ENCODE peak calls at places on chromosomes 5 and 9, in seven cellular contexts. One of them, this sample, is unnamed. For H3K27me3, the result is how much of the 10 kb centered on the place peaks cover.

GRCh38 chr5:159132429-159133040 is 32.8 kb upstream of the EBF1 start:
- DNase-seq in H7: no peak
- DNase-seq in CD4-positive, alpha-beta memory T cell: no peak
- DNase-seq in testis: no peak
- DNase-seq in endothelial cell of umbilical vein: no peak
- DNase-seq in aorta: no peak
- DNase-seq in transverse colon: no peak
- DNase-seq in this sample: no peak

GRCh38 chr9:5500441-5501235 is 9.7 kb upstream of the PDCD1LG2 start:
- DNase-seq in H7: no peak
- DNase-seq in CD4-positive, alpha-beta memory T cell: peak
- DNase-seq in testis: peak
- DNase-seq in endothelial cell of umbilical vein: peak
- DNase-seq in aorta: no peak
- DNase-seq in transverse colon: no peak
- DNase-seq in this sample: no peak

GRCh38 chr9:89367281-89367680 is 49.0 kb downstream of the SECISBP2 start:
- DNase-seq in H7: peak
- DNase-seq in CD4-positive, alpha-beta memory T cell: no peak
- DNase-seq in testis: no peak
- DNase-seq in endothelial cell of umbilical vein: no peak
- DNase-seq in aorta: peak
- DNase-seq in transverse colon: no peak
- DNase-seq in this sample: no peak

GRCh38 chr5:50751064-50751657 is 84.7 kb downstream of the PARP8 start:
- DNase-seq in H7: peak
- DNase-seq in CD4-positive, alpha-beta memory T cell: peak
- DNase-seq in testis: peak
- DNase-seq in endothelial cell of umbilical vein: no peak
- DNase-seq in aorta: no peak
- DNase-seq in transverse colon: peak
- DNase-seq in this sample: peak

GRCh38 chr5:157827429-157827828 is 31.5 kb downstream of the CLINT1 start:
- DNase-seq in H7: no peak
- DNase-seq in CD4-positive, alpha-beta memory T cell: no peak
- DNase-seq in testis: no peak
- DNase-seq in endothelial cell of umbilical vein: peak
- DNase-seq in aorta: no peak
- DNase-seq in transverse colon: no peak
- DNase-seq in this sample: no peak

GRCh38 chr9:82052081-82052480 is 63.5 kb downstream of the SPATA31D1 start:
- DNase-seq in H7: no peak
- DNase-seq in CD4-positive, alpha-beta memory T cell: no peak
- DNase-seq in testis: no peak
- DNase-seq in endothelial cell of umbilical vein: no peak
- DNase-seq in aorta: no peak
- DNase-seq in transverse colon: no peak
- DNase-seq in this sample: no peak

GRCh38 chr5:134103998-134104612 is 10.4 kb upstream of the TCF7 start:
- DNase-seq in H7: no peak
- DNase-seq in CD4-positive, alpha-beta memory T cell: peak
- DNase-seq in testis: no peak
- DNase-seq in endothelial cell of umbilical vein: no peak
- DNase-seq in aorta: no peak
- DNase-seq in transverse colon: no peak
- DNase-seq in this sample: no peak

GRCh38 chr9:8560560-8561525 is 761.3 kb upstream of the DMAC1 start:
- DNase-seq in H7: peak
- DNase-seq in CD4-positive, alpha-beta memory T cell: no peak
- DNase-seq in testis: no peak
- DNase-seq in endothelial cell of umbilical vein: no peak
- DNase-seq in aorta: no peak
- DNase-seq in transverse colon: no peak
- DNase-seq in this sample: peak

GRCh38 chr9:19470981-19471650 is 62.3 kb downstream of the ACER2 start:
- DNase-seq in H7: peak
- DNase-seq in CD4-positive, alpha-beta memory T cell: no peak
- DNase-seq in testis: peak
- DNase-seq in endothelial cell of umbilical vein: no peak
- DNase-seq in aorta: no peak
- DNase-seq in transverse colon: no peak
- DNase-seq in this sample: no peak

GRCh38 chr9:98807811-98808195 is 333 bp downstream of the GALNT12 start:
- DNase-seq in H7: peak
- DNase-seq in CD4-positive, alpha-beta memory T cell: no peak
- DNase-seq in testis: no peak
- DNase-seq in endothelial cell of umbilical vein: no peak
- DNase-seq in aorta: no peak
- DNase-seq in transverse colon: peak
- DNase-seq in this sample: no peak

GRCh38 chr9:22817181-22817580 is 370.6 kb downstream of the DMRTA1 start:
- DNase-seq in H7: no peak
- DNase-seq in CD4-positive, alpha-beta memory T cell: no peak
- DNase-seq in testis: no peak
- DNase-seq in endothelial cell of umbilical vein: no peak
- DNase-seq in aorta: no peak
- DNase-seq in transverse colon: no peak
- DNase-seq in this sample: no peak

GRCh38 chr9:129778469-129778868 is 24.5 kb upstream of the TOR1B start:
- DNase-seq in H7: no peak
- DNase-seq in CD4-positive, alpha-beta memory T cell: no peak
- DNase-seq in testis: no peak
- DNase-seq in endothelial cell of umbilical vein: no peak
- DNase-seq in aorta: no peak
- DNase-seq in transverse colon: no peak
- DNase-seq in this sample: no peak

GRCh38 chr9:117437283-117437682 is 22.4 kb upstream of the ASTN2 start:
- DNase-seq in H7: no peak
- DNase-seq in CD4-positive, alpha-beta memory T cell: no peak
- DNase-seq in testis: no peak
- DNase-seq in endothelial cell of umbilical vein: no peak
- DNase-seq in aorta: no peak
- DNase-seq in transverse colon: no peak
- DNase-seq in this sample: no peak

GRCh38 chr9:87089963-87090362 is 142.7 kb upstream of the GAS1 start:
- DNase-seq in H7: no peak
- DNase-seq in CD4-positive, alpha-beta memory T cell: no peak
- DNase-seq in testis: no peak
- DNase-seq in endothelial cell of umbilical vein: no peak
- DNase-seq in aorta: no peak
- DNase-seq in transverse colon: no peak
- DNase-seq in this sample: no peak

GRCh38 chr5:10665799-10666198 is 95.2 kb downstream of the DAP start:
- DNase-seq in H7: peak
- DNase-seq in CD4-positive, alpha-beta memory T cell: no peak
- DNase-seq in testis: no peak
- DNase-seq in endothelial cell of umbilical vein: no peak
- DNase-seq in aorta: no peak
- DNase-seq in transverse colon: no peak
- DNase-seq in this sample: no peak

GRCh38 chr5:137997726-137998213 is 35.1 kb downstream of the FAM13B start:
- DNase-seq in H7: no peak
- DNase-seq in CD4-positive, alpha-beta memory T cell: no peak
- DNase-seq in testis: no peak
- DNase-seq in endothelial cell of umbilical vein: peak
- DNase-seq in aorta: no peak
- DNase-seq in transverse colon: no peak
- DNase-seq in this sample: no peak

GRCh38 chr9:36074870-36075532 is 38.3 kb downstream of the RECK start:
- DNase-seq in H7: no peak
- DNase-seq in CD4-positive, alpha-beta memory T cell: no peak
- DNase-seq in testis: peak
- DNase-seq in endothelial cell of umbilical vein: peak
- DNase-seq in aorta: peak
- DNase-seq in transverse colon: peak
- DNase-seq in this sample: no peak

GRCh38 chr5:149732500-149733128 is 2.5 kb downstream of the PPARGC1B start:
- DNase-seq in H7: peak
- DNase-seq in CD4-positive, alpha-beta memory T cell: no peak
- DNase-seq in testis: peak
- DNase-seq in endothelial cell of umbilical vein: no peak
- DNase-seq in aorta: no peak
- DNase-seq in transverse colon: peak
- DNase-seq in this sample: peak

GRCh38 chr9:14913366-14913765 is 3.1 kb upstream of the FREM1 start:
- DNase-seq in H7: no peak
- DNase-seq in CD4-positive, alpha-beta memory T cell: no peak
- DNase-seq in testis: no peak
- DNase-seq in endothelial cell of umbilical vein: no peak
- DNase-seq in aorta: no peak
- DNase-seq in transverse colon: no peak
- DNase-seq in this sample: no peak

GRCh38 chr9:129164246-129164930 is 13.7 kb downstream of the IER5L start:
- DNase-seq in H7: peak
- DNase-seq in CD4-positive, alpha-beta memory T cell: no peak
- DNase-seq in testis: peak
- DNase-seq in endothelial cell of umbilical vein: no peak
- DNase-seq in aorta: no peak
- DNase-seq in transverse colon: peak
- DNase-seq in this sample: no peak

GRCh38 chr9:137365056-137365455 is 57.9 kb downstream of the EXD3 start:
- DNase-seq in H7: peak
- DNase-seq in CD4-positive, alpha-beta memory T cell: no peak
- DNase-seq in testis: no peak
- DNase-seq in endothelial cell of umbilical vein: no peak
- DNase-seq in aorta: no peak
- DNase-seq in transverse colon: no peak
- DNase-seq in this sample: no peak

GRCh38 chr5:166581827-166582226 is 1709.6 kb upstream of the WWC1 start:
- DNase-seq in H7: no peak
- DNase-seq in CD4-positive, alpha-beta memory T cell: no peak
- DNase-seq in testis: no peak
- DNase-seq in endothelial cell of umbilical vein: no peak
- DNase-seq in aorta: no peak
- DNase-seq in transverse colon: no peak
- DNase-seq in this sample: no peak

DNA sequence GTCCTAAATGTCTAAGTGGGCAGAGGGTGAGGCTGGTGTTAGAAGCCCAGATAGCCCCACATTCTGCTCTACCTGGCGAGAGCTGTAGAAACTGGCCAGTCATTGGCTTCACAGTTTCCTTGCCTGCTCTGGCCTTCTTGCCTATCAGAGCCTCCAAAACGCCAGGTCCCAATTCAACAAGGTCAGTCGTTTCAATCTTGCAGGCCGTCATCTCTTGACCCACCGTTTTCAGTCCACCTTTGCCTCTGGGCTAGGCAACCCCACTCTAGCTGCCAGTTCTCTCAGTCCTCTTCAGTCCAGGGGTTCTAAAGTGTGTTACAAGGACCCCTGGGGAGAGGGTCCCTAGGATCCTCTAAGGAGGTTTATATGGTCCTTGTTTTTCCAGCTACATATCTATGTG is 20.0 kb upstream of the TIFAB start:
- DNase-seq in H7: no peak
- DNase-seq in CD4-positive, alpha-beta memory T cell: no peak
- DNase-seq in testis: no peak
- DNase-seq in endothelial cell of umbilical vein: no peak
- DNase-seq in aorta: peak
- DNase-seq in transverse colon: no peak
- DNase-seq in this sample: peak
- H3K27me3 ChIP-seq in H7: under half
- H3K27me3 ChIP-seq in CD4-positive, alpha-beta memory T cell: under half
- H3K27me3 ChIP-seq in testis: under half
- H3K27me3 ChIP-seq in endothelial cell of umbilical vein: under half
- H3K27me3 ChIP-seq in aorta: under half
- H3K27me3 ChIP-seq in transverse colon: half or more
- H3K27me3 ChIP-seq in this sample: under half

GRCh38 chr5:2111569-2112105 is 228.9 kb upstream of the IRX4 start:
- DNase-seq in H7: no peak
- DNase-seq in CD4-positive, alpha-beta memory T cell: no peak
- DNase-seq in testis: no peak
- DNase-seq in endothelial cell of umbilical vein: no peak
- DNase-seq in aorta: no peak
- DNase-seq in transverse colon: no peak
- DNase-seq in this sample: no peak
- H3K27me3 ChIP-seq in H7: under half
- H3K27me3 ChIP-seq in CD4-positive, alpha-beta memory T cell: under half
- H3K27me3 ChIP-seq in testis: under half
- H3K27me3 ChIP-seq in endothelial cell of umbilical vein: under half
- H3K27me3 ChIP-seq in aorta: under half
- H3K27me3 ChIP-seq in transverse colon: under half
- H3K27me3 ChIP-seq in this sample: under half

GRCh38 chr9:980621-981020 is 4.2 kb downstream of the DMRT3 start:
- DNase-seq in H7: no peak
- DNase-seq in CD4-positive, alpha-beta memory T cell: no peak
- DNase-seq in testis: no peak
- DNase-seq in endothelial cell of umbilical vein: no peak
- DNase-seq in aorta: no peak
- DNase-seq in transverse colon: no peak
- DNase-seq in this sample: no peak

GRCh38 chr9:978117-978830 is 1.8 kb downstream of the DMRT3 start:
- DNase-seq in H7: peak
- DNase-seq in CD4-positive, alpha-beta memory T cell: no peak
- DNase-seq in testis: no peak
- DNase-seq in endothelial cell of umbilical vein: no peak
- DNase-seq in aorta: no peak
- DNase-seq in transverse colon: no peak
- DNase-seq in this sample: no peak

GRCh38 chr9:981491-981898 is 5.0 kb downstream of the DMRT3 start:
- DNase-seq in H7: peak
- DNase-seq in CD4-positive, alpha-beta memory T cell: no peak
- DNase-seq in testis: no peak
- DNase-seq in endothelial cell of umbilical vein: no peak
- DNase-seq in aorta: no peak
- DNase-seq in transverse colon: no peak
- DNase-seq in this sample: no peak

GRCh38 chr9:979983-980382 is 3.5 kb downstream of the DMRT3 start:
- DNase-seq in H7: no peak
- DNase-seq in CD4-positive, alpha-beta memory T cell: no peak
- DNase-seq in testis: no peak
- DNase-seq in endothelial cell of umbilical vein: no peak
- DNase-seq in aorta: no peak
- DNase-seq in transverse colon: no peak
- DNase-seq in this sample: no peak

GRCh38 chr9:982660-983240 is 6.3 kb downstream of the DMRT3 start:
- DNase-seq in H7: no peak
- DNase-seq in CD4-positive, alpha-beta memory T cell: no peak
- DNase-seq in testis: no peak
- DNase-seq in endothelial cell of umbilical vein: no peak
- DNase-seq in aorta: no peak
- DNase-seq in transverse colon: no peak
- DNase-seq in this sample: no peak
- H3K27me3 ChIP-seq in H7: half or more
- H3K27me3 ChIP-seq in CD4-positive, alpha-beta memory T cell: under half
- H3K27me3 ChIP-seq in testis: under half
- H3K27me3 ChIP-seq in endothelial cell of umbilical vein: half or more
- H3K27me3 ChIP-seq in aorta: under half
- H3K27me3 ChIP-seq in transverse colon: half or more
- H3K27me3 ChIP-seq in this sample: under half

GRCh38 chr5:167939686-167940085 is 351.8 kb upstream of the WWC1 start:
- DNase-seq in H7: no peak
- DNase-seq in CD4-positive, alpha-beta memory T cell: no peak
- DNase-seq in testis: no peak
- DNase-seq in endothelial cell of umbilical vein: no peak
- DNase-seq in aorta: no peak
- DNase-seq in transverse colon: no peak
- DNase-seq in this sample: no peak

GRCh38 chr5:167936944-167937627 is 354.4 kb upstream of the WWC1 start:
- DNase-seq in H7: no peak
- DNase-seq in CD4-positive, alpha-beta memory T cell: no peak
- DNase-seq in testis: no peak
- DNase-seq in endothelial cell of umbilical vein: no peak
- DNase-seq in aorta: no peak
- DNase-seq in transverse colon: no peak
- DNase-seq in this sample: no peak

GRCh38 chr5:167937628-167938000 is 353.8 kb upstream of the WWC1 start:
- DNase-seq in H7: no peak
- DNase-seq in CD4-positive, alpha-beta memory T cell: no peak
- DNase-seq in testis: no peak
- DNase-seq in endothelial cell of umbilical vein: no peak
- DNase-seq in aorta: no peak
- DNase-seq in transverse colon: no peak
- DNase-seq in this sample: no peak

GRCh38 chr5:167934561-167934971 is 356.9 kb upstream of the WWC1 start:
- DNase-seq in H7: no peak
- DNase-seq in CD4-positive, alpha-beta memory T cell: no peak
- DNase-seq in testis: no peak
- DNase-seq in endothelial cell of umbilical vein: no peak
- DNase-seq in aorta: peak
- DNase-seq in transverse colon: peak
- DNase-seq in this sample: no peak
- H3K27me3 ChIP-seq in H7: under half
- H3K27me3 ChIP-seq in CD4-positive, alpha-beta memory T cell: under half
- H3K27me3 ChIP-seq in testis: under half
- H3K27me3 ChIP-seq in endothelial cell of umbilical vein: under half
- H3K27me3 ChIP-seq in aorta: under half
- H3K27me3 ChIP-seq in transverse colon: under half
- H3K27me3 ChIP-seq in this sample: under half

This sample was measured in Caco-2.